ENCODE peak calls at places on chromosomes 5 and 9, in four cellular contexts. D is SK-N-SH, T is WTC11, I is GM12878. R is an unnamed sample.

GRCh38 chr5:94775088-94775487 is 156.6 kb downstream of the SLF1 start:
- DNase-seq in D (no peak), T (no peak), I (no peak), R (no peak)

GRCh38 chr5:106331415-106331814 is 1339.3 kb downstream of the EFNA5 start:
- DNase-seq in D (no peak), T (no peak), I (no peak), R (no peak)

GRCh38 chr5:125154321-125154811 is 407.9 kb upstream of the ZNF608 start:
- DNase-seq in D (no peak), T (no peak), I (no peak), R (no peak)

GRCh38 chr5:142725231-142726187 is 39.6 kb upstream of the FGF1 start:
- DNase-seq in D (no peak), T (no peak), I (no peak), R (no peak)

GRCh38 chr9:34688329-34689161 is 2.5 kb downstream of the CCL19 start:
- DNase-seq in D (no peak), T (no peak), I (no peak), R (no peak)

GRCh38 chr9:129554649-129555048 is 66.3 kb downstream of the C9orf50 start:
- DNase-seq in D (no peak), T (no peak), I (no peak), R (peak; percentile 73)

GRCh38 chr5:96222129-96222528 is 210.9 kb downstream of the PCSK1 start:
- DNase-seq in D (no peak), T (no peak), I (no peak), R (no peak)

GRCh38 chr9:114098660-114099522 is at the start of gene KIF12:
- DNase-seq in D (peak; percentile 93), T (peak; percentile 89), I (no peak), R (peak; percentile 82)

GRCh38 chr9:130254753-130255637 is 10.6 kb upstream of the HMCN2 start:
- DNase-seq in D (no peak), T (no peak), I (no peak), R (no peak)

GRCh38 chr5:175444060-175444904 is at the start of gene DRD1:
- DNase-seq in D (peak; percentile 84), T (peak; percentile 79), I (no peak), R (peak; percentile 31)

GRCh38 chr5:97778451-97778850 is 595.4 kb upstream of the RIOK2 start:
- DNase-seq in D (no peak), T (no peak), I (no peak), R (no peak)

GRCh38 chr9:132557159-132557558 is 25.2 kb upstream of the BARHL1 start:
- DNase-seq in D (no peak), T (no peak), I (no peak), R (no peak)

DNA sequence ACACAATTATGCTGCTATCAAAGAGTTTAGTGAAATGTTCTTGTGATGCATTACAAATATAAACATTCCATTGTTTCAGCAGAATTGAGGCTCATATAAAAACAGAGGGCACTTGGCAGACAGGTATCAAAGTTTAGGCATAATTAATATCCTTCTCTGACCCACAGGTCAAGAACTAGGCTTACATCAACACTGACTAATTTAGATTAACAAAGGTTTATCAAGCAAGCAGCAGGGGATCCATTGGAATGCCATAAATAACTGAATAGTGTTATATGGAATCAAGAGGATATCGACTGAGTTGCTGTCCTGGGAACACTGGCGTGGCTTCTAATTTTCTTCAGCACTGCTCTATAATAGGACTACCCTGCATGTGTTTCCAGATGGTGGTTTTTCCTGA is 414.5 kb upstream of the ARRDC3 start:
- DNase-seq in D (no peak), T (no peak), I (no peak), R (no peak)
- TF ChIP-seq USF1 in D (no peak), T (no peak), I (no peak), R (no peak)

DNA sequence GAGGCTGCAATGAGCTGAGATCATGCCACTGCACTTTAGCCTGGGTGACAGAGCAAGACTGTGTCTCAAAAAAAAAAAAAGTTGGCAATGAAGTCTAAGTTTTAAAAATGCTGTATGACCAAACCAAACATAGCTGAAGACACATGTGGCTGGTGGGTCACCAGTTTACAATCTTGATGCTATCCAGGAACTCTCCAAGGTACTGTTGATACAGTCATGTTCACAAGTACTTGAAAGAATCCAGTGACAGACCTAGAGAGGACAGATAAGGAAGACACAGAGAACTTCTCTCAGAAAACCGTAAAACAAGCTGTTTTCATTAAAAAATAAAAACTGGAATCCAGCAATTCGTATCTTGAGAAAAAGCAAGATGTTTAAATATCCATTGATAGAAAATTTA is 95.7 kb downstream of the ACTBL2 start:
- DNase-seq in D (no peak), T (no peak), I (no peak), R (no peak)
- TF ChIP-seq USF1 in D (no peak), T (no peak), I (no peak), R (no peak)

DNA sequence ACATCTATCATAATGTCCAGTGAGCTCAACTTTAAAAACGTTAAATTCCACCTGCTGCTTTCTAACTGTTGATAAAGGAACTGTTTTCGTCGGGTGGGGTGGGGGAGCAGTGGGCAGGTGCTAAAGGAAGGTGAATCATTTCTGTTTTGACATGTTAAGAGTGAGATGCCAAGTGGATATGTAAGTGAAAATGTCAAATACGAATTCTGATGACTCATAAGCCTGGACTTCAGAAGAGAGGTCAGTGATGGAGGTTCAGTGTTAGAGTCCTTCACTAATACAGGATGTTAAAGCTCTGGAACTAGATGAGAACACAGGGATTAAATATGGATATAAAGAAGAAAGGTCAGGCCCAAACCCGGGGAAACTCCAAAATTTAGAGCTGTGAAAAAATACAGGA is 617.9 kb upstream of the CTNND2 start:
- DNase-seq in D (no peak), T (no peak), I (no peak), R (no peak)
- TF ChIP-seq USF1 in D (no peak), T (no peak), I (no peak), R (no peak)

GRCh38 chr5:179439181-179439990 is 94.1 kb upstream of the ADAMTS2 start:
- DNase-seq in D (no peak), T (no peak), I (no peak), R (no peak)
- TF ChIP-seq USF1 in D (no peak), T (no peak), I (no peak), R (no peak)

DNA sequence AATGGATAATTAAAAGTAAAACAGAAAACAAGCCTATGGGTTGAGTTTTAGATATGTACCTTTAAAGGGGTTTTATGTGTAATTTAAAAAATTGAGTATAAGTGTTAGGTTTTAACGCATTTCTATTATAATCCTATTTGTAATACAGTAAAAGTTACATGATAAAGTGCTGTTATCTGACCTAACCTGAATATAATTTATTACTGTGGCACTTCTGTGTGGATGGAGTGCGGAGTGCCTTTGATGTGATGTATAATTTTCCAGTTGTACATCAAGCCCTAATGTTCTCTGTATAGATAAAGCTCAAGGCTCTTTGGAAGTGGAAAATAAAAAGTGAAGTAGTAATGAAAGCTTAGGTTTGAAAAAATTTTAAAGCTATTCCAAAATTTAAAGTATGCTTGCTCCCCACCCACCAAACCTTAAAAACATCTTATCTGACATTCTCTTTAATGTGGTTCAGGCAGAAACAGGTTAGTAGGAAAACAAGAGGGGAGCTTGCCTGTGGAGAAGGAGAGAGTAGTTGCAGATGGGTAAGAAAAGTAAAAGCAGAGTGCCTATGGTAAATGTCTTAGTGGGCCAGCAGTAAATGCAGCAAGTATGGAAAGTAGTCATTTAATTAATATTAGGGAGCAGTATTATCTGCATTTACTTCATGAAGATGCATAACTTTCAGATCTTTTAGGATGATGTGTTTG is 4.0 kb downstream of the MATR3 start:
- DNase-seq in D (no peak), T (no peak), I (no peak), R (no peak)
- TF ChIP-seq USF1 in D (no peak), T (no peak), I (no peak), R (no peak)

DNA sequence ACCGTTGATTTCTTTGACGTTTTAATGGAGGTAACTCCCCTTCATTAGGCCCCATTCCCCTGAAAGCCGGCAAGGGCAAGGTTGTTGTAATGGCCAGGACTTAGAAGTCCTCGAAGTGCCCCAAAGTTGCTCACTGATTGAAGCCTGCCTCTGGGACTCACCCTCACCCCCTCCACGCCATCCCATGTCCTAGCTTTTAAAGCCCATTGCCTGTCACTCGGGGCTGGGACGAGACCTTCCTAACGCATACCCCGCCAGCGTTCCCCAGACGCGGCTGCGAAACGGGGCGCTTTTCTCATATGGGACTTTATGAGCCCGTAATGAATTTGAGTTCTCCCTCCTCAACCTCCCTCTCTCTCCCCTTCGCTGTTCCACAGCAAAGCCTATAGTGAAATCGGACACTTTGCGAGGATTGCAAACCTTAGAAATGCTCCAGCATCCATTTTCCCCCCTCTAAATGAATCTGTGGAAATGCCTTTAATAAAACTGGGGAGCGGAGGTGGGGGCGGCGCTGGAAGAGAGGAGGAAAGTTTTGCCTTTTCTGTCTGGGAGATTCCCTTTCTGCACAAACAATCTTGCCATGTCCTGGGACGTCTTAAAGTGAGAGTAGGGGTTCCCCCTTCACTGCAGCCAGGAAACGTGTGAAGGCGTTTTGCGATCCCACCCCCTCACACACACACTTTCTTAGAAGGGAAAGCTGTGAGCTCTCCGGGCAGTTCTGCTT is 1.5 kb downstream of the PAPPA start:
- DNase-seq in D (peak; percentile 39), T (peak; percentile 20), I (no peak), R (no peak)
- TF ChIP-seq USF1 in D (no peak), T (no peak), I (no peak), R (no peak)

GRCh38 chr5:178069909-178070308 is 43.4 kb upstream of the N4BP3 start:
- DNase-seq in D (no peak), T (peak; percentile 81), I (no peak), R (peak; percentile 77)
- TF ChIP-seq USF1 in D (no peak), T (no peak), I (no peak), R (no peak)

DNA sequence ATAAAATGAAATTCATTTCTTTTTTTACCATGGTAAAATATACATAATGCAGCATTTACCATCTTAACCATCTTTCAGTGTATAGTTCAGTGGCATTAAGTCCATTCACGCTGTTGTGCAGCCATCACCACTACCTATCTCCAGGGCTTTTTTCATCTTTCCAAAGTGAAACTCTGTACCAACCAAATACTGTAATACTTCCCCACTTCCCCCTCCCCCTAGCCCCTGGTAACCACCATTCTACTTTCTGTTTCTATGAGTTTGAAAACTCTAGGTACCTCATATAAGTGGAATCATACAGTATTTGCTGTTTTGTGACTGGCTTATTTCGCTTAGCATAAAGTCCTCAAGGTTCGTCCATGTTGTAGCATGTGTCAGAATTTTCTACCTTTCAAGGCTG is 23.4 kb downstream of the SPAAR start:
- DNase-seq in D (no peak), T (no peak), I (no peak), R (no peak)
- TF ChIP-seq USF1 in D (no peak), T (no peak), I (no peak), R (no peak)